ENCODE peak calls at places on chromosomes 4 and X, in seven cellular contexts. H is esophagus squamous epithelium, Y is GDM1, T is NCI-H2227 treated with DMSO at 0.1 percent for 48 hours, F is non-pigmented ciliary epithelial cell, V is NCI-H1092 treated with DMSO at 0.1 percent for 48 hours, G is BE2C. L is an unnamed sample.

GRCh38 chr4:158459085-158459820 is 62.4 kb upstream of the RXFP1 start:
- DNase-seq in H (no peak), Y (no peak), T (no peak), F (no peak), V (no peak), G (no peak), L (no peak)

GRCh38 chr4:157895205-157895604 is 277.6 kb downstream of the GASK1B start:
- DNase-seq in H (no peak), Y (no peak), T (no peak), F (no peak), V (no peak), G (no peak), L (no peak)

GRCh38 chrX:55119712-55120111 is 30.9 kb downstream of the PAGE2 start:
- DNase-seq in H (no peak), Y (no peak), T (no peak), F (no peak), V (no peak), G (no peak), L (no peak)

GRCh38 chr4:7672601-7673000 is 237.9 kb upstream of the PSAPL1 start:
- DNase-seq in H (no peak), Y (no peak), T (no peak), F (no peak), V (no peak), G (no peak), L (no peak)

GRCh38 chr4:41632481-41633073 is 94.6 kb downstream of the LIMCH1 start:
- DNase-seq in H (no peak), Y (no peak), T (no peak), F (no peak), V (no peak), G (no peak), L (no peak)

GRCh38 chrX:134671207-134671750 is 13.0 kb upstream of the PLAC1 start:
- DNase-seq in H (no peak), Y (peak), T (no peak), F (no peak), V (no peak), G (no peak), L (no peak)

GRCh38 chr4:90537491-90537890 is 410.3 kb downstream of the CCSER1 start:
- DNase-seq in H (no peak), Y (no peak), T (no peak), F (peak), V (no peak), G (no peak), L (no peak)

GRCh38 chr4:172692701-172693100 is 475.9 kb upstream of the GALNT7 start:
- DNase-seq in H (no peak), Y (no peak), T (no peak), F (no peak), V (no peak), G (no peak), L (no peak)

GRCh38 chr4:55947912-55948725 is 626 bp upstream of the CEP135 start:
- DNase-seq in H (no peak), Y (no peak), T (peak), F (peak), V (no peak), G (no peak), L (no peak)

GRCh38 chr4:53477038-53477565 is 99.7 kb downstream of the FIP1L1 start:
- DNase-seq in H (no peak), Y (no peak), T (no peak), F (no peak), V (no peak), G (no peak), L (no peak)

GRCh38 chrX:51759055-51759454 is 15.8 kb downstream of the GSPT2 start:
- DNase-seq in H (no peak), Y (no peak), T (peak), F (no peak), V (peak), G (no peak), L (peak)

GRCh38 chrX:9566150-9566621 is 101.3 kb downstream of the TBL1X start:
- DNase-seq in H (no peak), Y (no peak), T (no peak), F (peak), V (no peak), G (no peak), L (no peak)

GRCh38 chr4:93828332-93828829 is at the start of gene ATOH1:
- DNase-seq in H (no peak), Y (no peak), T (no peak), F (no peak), V (no peak), G (peak), L (peak)

GRCh38 chr4:118033148-118034060 is 882 bp upstream of the NDST3 start:
- DNase-seq in H (no peak), Y (peak), T (peak), F (no peak), V (peak), G (peak), L (no peak)

GRCh38 chrX:38060331-38060878 is 54.1 kb downstream of the SYTL5 start:
- DNase-seq in H (no peak), Y (no peak), T (no peak), F (no peak), V (no peak), G (no peak), L (no peak)

GRCh38 chrX:119784747-119785446 is 6.5 kb downstream of the RPL39 start:
- DNase-seq in H (no peak), Y (peak), T (no peak), F (no peak), V (peak), G (peak), L (no peak)

GRCh38 chr4:95107635-95108034 is 349.9 kb downstream of the BMPR1B start:
- DNase-seq in H (no peak), Y (no peak), T (no peak), F (no peak), V (no peak), G (no peak), L (no peak)

GRCh38 chr4:7032591-7032990 is 10.6 kb upstream of the TADA2B start:
- DNase-seq in H (no peak), Y (no peak), T (no peak), F (no peak), V (no peak), G (no peak), L (no peak)

GRCh38 chr4:114180481-114180880 is 201.0 kb upstream of the ARSJ start:
- DNase-seq in H (no peak), Y (no peak), T (peak), F (peak), V (peak), G (peak), L (no peak)

GRCh38 chr4:110733901-110734300 is 111.0 kb upstream of the PITX2 start:
- DNase-seq in H (no peak), Y (no peak), T (no peak), F (no peak), V (no peak), G (no peak), L (no peak)

GRCh38 chrX:25531096-25531495 is 515.3 kb upstream of the ARX start:
- DNase-seq in H (no peak), Y (no peak), T (no peak), F (no peak), V (no peak), G (no peak), L (no peak)

GRCh38 chrX:55056820-55057690 is 17.8 kb upstream of the PAGE2B start:
- DNase-seq in H (no peak), Y (no peak), T (peak), F (no peak), V (peak), G (no peak), L (no peak)

GRCh38 chr4:34649716-34650115 is 1594.6 kb downstream of the ARAP2 start:
- DNase-seq in H (no peak), Y (no peak), T (no peak), F (no peak), V (no peak), G (no peak), L (no peak)

GRCh38 chr4:54073481-54073880 is 9.1 kb upstream of the CHIC2 start:
- DNase-seq in H (no peak), Y (no peak), T (no peak), F (no peak), V (no peak), G (no peak), L (no peak)

GRCh38 chr4:70660106-70660505 is 6.2 kb downstream of the JCHAIN start:
- DNase-seq in H (no peak), Y (no peak), T (no peak), F (no peak), V (no peak), G (no peak), L (no peak)

GRCh38 chrX:24838624-24839023 is 144.9 kb downstream of the POLA1 start:
- DNase-seq in H (no peak), Y (peak), T (peak), F (no peak), V (peak), G (peak), L (no peak)

GRCh38 chr4:88702780-88703179 is 5.2 kb upstream of the NAP1L5 start:
- DNase-seq in H (no peak), Y (no peak), T (no peak), F (no peak), V (no peak), G (no peak), L (no peak)

GRCh38 chr4:61376301-61376700 is 176.2 kb downstream of the ADGRL3 start:
- DNase-seq in H (no peak), Y (no peak), T (no peak), F (no peak), V (no peak), G (no peak), L (no peak)

GRCh38 chr4:30402276-30402675 is 317.9 kb upstream of the PCDH7 start:
- DNase-seq in H (no peak), Y (no peak), T (no peak), F (no peak), V (no peak), G (no peak), L (no peak)

GRCh38 chr4:45925809-45926208 is 198.0 kb downstream of the GABRG1 start:
- DNase-seq in H (no peak), Y (no peak), T (no peak), F (no peak), V (no peak), G (no peak), L (no peak)

GRCh38 chr4:23922535-23923115 is 32.8 kb upstream of the PPARGC1A start:
- DNase-seq in H (no peak), Y (no peak), T (no peak), F (no peak), V (no peak), G (no peak), L (no peak)

GRCh38 chr4:110287130-110287529 is 88.7 kb upstream of the ELOVL6 start:
- DNase-seq in H (no peak), Y (no peak), T (no peak), F (peak), V (no peak), G (no peak), L (no peak)

GRCh38 chr4:23945521-23946017 is 55.7 kb upstream of the PPARGC1A start:
- DNase-seq in H (no peak), Y (peak), T (no peak), F (peak), V (no peak), G (no peak), L (no peak)

GRCh38 chr4:82770607-82771006 is 28.0 kb downstream of the SCD5 start:
- DNase-seq in H (no peak), Y (no peak), T (no peak), F (no peak), V (no peak), G (peak), L (no peak)

GRCh38 chr4:137819964-137820383 is 287.7 kb upstream of the PCDH18 start:
- DNase-seq in H (no peak), Y (peak), T (no peak), F (peak), V (peak), G (peak), L (no peak)

GRCh38 chr4:26105815-26106699 is 192.0 kb downstream of the SMIM20 start:
- DNase-seq in H (no peak), Y (no peak), T (no peak), F (no peak), V (no peak), G (no peak), L (no peak)